ENCODE peak calls at places on chromosomes 13 and 19, in five cellular contexts. P is H1, H is IMR-90, Q is neuronal stem cell, V is mesenchymal stem cell. Z is an unnamed sample.

GRCh38 chr13:98466634-98467236 is 110.2 kb downstream of the STK24 start:
- DNase-seq in P (peak), H (peak), Q (no peak), V (peak), Z (peak)

GRCh38 chr13:74889321-74889720 is 592.6 kb downstream of the TBC1D4 start:
- DNase-seq in P (no peak), H (no peak), Q (no peak), V (peak), Z (no peak)

GRCh38 chr13:44212633-44213387 is 160.8 kb upstream of the SERP2 start:
- DNase-seq in P (no peak), H (peak), Q (no peak), V (peak), Z (peak)

GRCh38 chr13:112815871-112816270 is 126.0 kb downstream of the ATP11A start:
- DNase-seq in P (no peak), H (no peak), Q (no peak), V (no peak), Z (no peak)

GRCh38 chr19:48364564-48365363 is 597 bp downstream of the SYNGR4 start:
- DNase-seq in P (no peak), H (no peak), Q (no peak), V (no peak), Z (no peak)

GRCh38 chr19:35347930-35348298 is 212 bp downstream of the FFAR1 start:
- DNase-seq in P (no peak), H (no peak), Q (no peak), V (no peak), Z (no peak)

GRCh38 chr13:109729031-109729870 is 57.1 kb downstream of the IRS2 start:
- DNase-seq in P (no peak), H (no peak), Q (peak), V (no peak), Z (peak)

GRCh38 chr13:99055286-99056073 is 77.6 kb upstream of the DOCK9 start:
- DNase-seq in P (no peak), H (no peak), Q (no peak), V (no peak), Z (no peak)

GRCh38 chr13:50255639-50256038 is 240.4 kb downstream of the KCNRG start:
- DNase-seq in P (no peak), H (no peak), Q (no peak), V (peak), Z (no peak)

GRCh38 chr13:105778196-105778595 is 757.3 kb downstream of the EFNB2 start:
- DNase-seq in P (no peak), H (peak), Q (no peak), V (peak), Z (no peak)

GRCh38 chr13:100130092-100130491 is 41.2 kb downstream of the PCCA start:
- DNase-seq in P (no peak), H (no peak), Q (no peak), V (no peak), Z (peak)

GRCh38 chr19:8265872-8266271 is 42.3 kb downstream of the CD320 start:
- DNase-seq in P (no peak), H (no peak), Q (no peak), V (no peak), Z (no peak)

GRCh38 chr19:58579473-58580142 is 6.5 kb upstream of the MZF1 start:
- DNase-seq in P (no peak), H (no peak), Q (no peak), V (no peak), Z (no peak)

GRCh38 chr19:2478324-2478755 is 2.4 kb downstream of the GADD45B start:
- DNase-seq in P (peak), H (peak), Q (no peak), V (peak), Z (peak)

GRCh38 chr13:106113796-106114195 is 421.7 kb downstream of the EFNB2 start:
- DNase-seq in P (no peak), H (peak), Q (no peak), V (no peak), Z (no peak)

GRCh38 chr13:77429320-77430142 is 102.6 kb upstream of the MYCBP2 start:
- DNase-seq in P (no peak), H (no peak), Q (no peak), V (no peak), Z (no peak)

GRCh38 chr13:24505256-24505655 is 7.3 kb downstream of the PARP4 start:
- DNase-seq in P (no peak), H (no peak), Q (no peak), V (no peak), Z (no peak)

GRCh38 chr13:24505756-24506155 is 6.8 kb downstream of the PARP4 start:
- DNase-seq in P (no peak), H (no peak), Q (no peak), V (no peak), Z (no peak)

GRCh38 chr13:24502567-24503375 is 9.8 kb downstream of the PARP4 start:
- DNase-seq in P (no peak), H (peak), Q (peak), V (peak), Z (peak)

GRCh38 chr13:24500977-24501376 is 11.6 kb downstream of the PARP4 start:
- DNase-seq in P (no peak), H (peak), Q (no peak), V (no peak), Z (no peak)

GRCh38 chr13:24503376-24503690 is 9.2 kb downstream of the PARP4 start:
- DNase-seq in P (no peak), H (no peak), Q (no peak), V (no peak), Z (no peak)
- H3K27ac ChIP-seq in P (no peak), H (no peak), Q (peak), V (peak), Z (no peak)

DNA sequence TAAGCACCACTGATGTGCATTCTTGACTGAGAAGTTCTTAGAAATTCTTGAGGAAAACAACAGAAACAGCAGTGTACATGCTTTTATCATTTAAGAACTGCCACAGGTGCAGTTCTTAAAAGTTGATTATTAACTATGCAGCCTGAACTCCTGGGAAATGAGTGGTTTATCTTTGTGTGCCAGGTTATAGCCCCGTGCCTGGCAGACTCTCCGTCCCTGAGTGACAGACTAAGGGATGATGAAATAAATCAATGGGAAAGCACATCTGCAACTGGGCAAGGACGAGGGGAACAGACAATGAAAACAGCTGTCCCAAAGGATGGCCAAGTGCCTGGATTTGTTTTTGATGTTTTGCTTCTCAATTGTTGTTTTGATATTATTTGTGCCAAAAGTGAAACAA is 84.4 kb upstream of the SPATA13 start:
- DNase-seq in P (no peak), H (no peak), Q (no peak), V (no peak), Z (no peak)
- H3K9ac ChIP-seq in P (no peak), H (no peak), Q (no peak), V (no peak), Z (no peak)

DNA sequence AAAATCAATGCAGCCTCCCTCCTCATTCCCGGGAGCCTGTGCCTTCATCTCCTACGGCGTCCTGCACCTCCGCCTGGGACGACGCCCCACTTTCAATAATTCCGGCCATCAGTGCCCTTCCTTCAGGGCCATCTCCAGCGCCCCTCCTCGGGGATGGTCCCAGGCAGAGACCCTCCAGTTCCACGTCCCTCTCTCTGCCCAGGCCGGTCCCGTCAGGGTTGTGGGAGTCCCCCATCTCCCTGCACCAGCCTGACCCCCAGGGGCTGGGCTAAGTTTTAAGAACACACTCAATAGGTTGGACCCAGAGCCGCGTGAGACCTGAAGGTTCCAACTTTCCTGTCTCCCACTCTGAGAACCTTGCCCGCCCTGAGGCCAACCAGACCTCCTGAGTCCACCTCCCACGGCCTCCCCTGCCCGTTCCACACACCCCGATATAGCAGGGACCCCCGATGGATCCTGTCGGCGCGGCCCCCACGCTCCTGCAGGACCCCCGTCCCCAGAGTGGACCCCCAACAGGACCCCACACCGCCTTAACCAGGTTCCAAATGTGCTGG is 645 bp downstream of the TMEM161A start:
- DNase-seq in P (no peak), H (no peak), Q (no peak), V (peak), Z (no peak)
- H2BK120ac ChIP-seq in P (no peak), H (no peak), Q (no peak), V (peak), Z (no peak)

DNA sequence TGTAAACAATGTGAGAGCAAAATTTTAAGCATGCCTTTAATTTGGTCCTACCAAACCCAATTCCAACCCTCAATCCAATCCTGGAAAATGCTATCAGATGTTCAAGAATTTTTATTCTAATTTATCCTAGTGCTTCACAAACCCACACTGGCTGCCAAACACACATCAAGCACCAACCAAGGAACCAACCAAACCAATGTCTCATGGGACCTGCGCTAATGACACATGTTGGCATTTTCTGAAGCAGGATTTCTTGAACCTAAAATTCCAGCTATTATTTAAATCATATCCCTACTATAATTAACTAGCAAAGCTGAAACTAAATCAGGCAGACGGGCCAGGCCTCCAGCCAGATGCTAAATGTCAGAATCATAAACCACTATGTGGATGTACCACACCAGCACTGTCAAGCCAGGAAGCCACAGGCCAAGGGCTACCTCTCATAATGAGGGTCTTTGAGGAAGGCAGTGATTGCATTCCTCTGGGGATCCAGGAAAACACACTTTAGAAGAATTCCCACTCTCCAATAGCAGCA is 5.8 kb downstream of the LATS2 start:
- DNase-seq in P (no peak), H (no peak), Q (no peak), V (no peak), Z (no peak)
- H3K27ac ChIP-seq in P (no peak), H (peak), Q (no peak), V (no peak), Z (no peak)